ENCODE peak calls at places on chromosome 2, in nine cellular contexts. L, H, O, W, M, N, V, G and Q are unnamed samples.

GRCh38 chr2:127049927-127050802 is 56.8 kb downstream of the BIN1 start:
- DNase-seq in L (peak; percentile 34), H (peak; percentile 69), O (peak; percentile 73), W (peak; percentile 63), M (peak; percentile 42), N (peak; percentile 70), V (peak; percentile 36), G (peak; percentile 52), Q (no peak)

GRCh38 chr2:71563872-71564271 is 110.5 kb downstream of the DYSF start:
- DNase-seq in L (no peak), H (no peak), O (peak; percentile 60), W (no peak), M (no peak), N (no peak), V (no peak), G (no peak), Q (no peak)

GRCh38 chr2:237157551-237158102 is 71.9 kb downstream of the COPS8 start:
- DNase-seq in L (no peak), H (no peak), O (no peak), W (no peak), M (no peak), N (no peak), V (no peak), G (no peak), Q (no peak)

GRCh38 chr2:75277111-75277510 is 77.8 kb upstream of the TACR1 start:
- DNase-seq in L (no peak), H (peak; percentile 29), O (no peak), W (no peak), M (no peak), N (no peak), V (peak; percentile 67), G (no peak), Q (peak; percentile 49)

GRCh38 chr2:62178741-62179271 is 17.1 kb upstream of the B3GNT2 start:
- DNase-seq in L (no peak), H (peak; percentile 32), O (no peak), W (no peak), M (no peak), N (no peak), V (no peak), G (no peak), Q (peak; percentile 33)

GRCh38 chr2:670637-671036 is 6.6 kb downstream of the TMEM18 start:
- DNase-seq in L (no peak), H (no peak), O (no peak), W (no peak), M (no peak), N (no peak), V (no peak), G (no peak), Q (no peak)

GRCh38 chr2:80517301-80517700 is 212.7 kb upstream of the LRRTM1 start:
- DNase-seq in L (no peak), H (no peak), O (no peak), W (no peak), M (no peak), N (no peak), V (no peak), G (no peak), Q (no peak)

GRCh38 chr2:85843543-85843942 is 45.2 kb downstream of the ST3GAL5 start:
- DNase-seq in L (no peak), H (no peak), O (no peak), W (no peak), M (no peak), N (no peak), V (no peak), G (peak; percentile 35), Q (no peak)

GRCh38 chr2:171482877-171483276 is 39.4 kb upstream of the CYBRD1 start:
- DNase-seq in L (no peak), H (no peak), O (no peak), W (no peak), M (no peak), N (no peak), V (no peak), G (no peak), Q (no peak)

GRCh38 chr2:20676353-20677215 is 9.6 kb downstream of the GDF7 start:
- DNase-seq in L (no peak), H (no peak), O (no peak), W (no peak), M (no peak), N (peak; percentile 39), V (no peak), G (peak; percentile 82), Q (no peak)

GRCh38 chr2:173830169-173830568 is 135.0 kb downstream of the SP3 start:
- DNase-seq in L (no peak), H (peak; percentile 63), O (no peak), W (no peak), M (no peak), N (no peak), V (no peak), G (no peak), Q (peak; percentile 15)

GRCh38 chr2:215332876-215333600 is 21.2 kb downstream of the ATIC start:
- DNase-seq in L (no peak), H (no peak), O (no peak), W (no peak), M (no peak), N (no peak), V (no peak), G (no peak), Q (no peak)

GRCh38 chr2:19669605-19670004 is 232.2 kb downstream of the TTC32 start:
- DNase-seq in L (no peak), H (no peak), O (no peak), W (no peak), M (no peak), N (no peak), V (no peak), G (no peak), Q (no peak)

GRCh38 chr2:235709124-235709813 is 215.4 kb downstream of the AGAP1 start:
- DNase-seq in L (no peak), H (no peak), O (no peak), W (no peak), M (no peak), N (no peak), V (peak; percentile 94), G (no peak), Q (no peak)

GRCh38 chr2:159677654-159678053 is 34.7 kb upstream of the MARCHF7 start:
- DNase-seq in L (no peak), H (peak; percentile 40), O (no peak), W (no peak), M (peak; percentile 4), N (no peak), V (peak; percentile 26), G (no peak), Q (no peak)